ENCODE peak calls at places on chromosome 13, in four cellular contexts. B, L, I and G are unnamed samples.

GRCh38 chr13:113357529-113357928 is 6.4 kb downstream of the GRTP1 start:
- DNase-seq in B (no peak), L (peak), I (no peak), G (no peak)

GRCh38 chr13:29502391-29503008 is 93.0 kb downstream of the SLC7A1 start:
- DNase-seq in B (no peak), L (no peak), I (no peak), G (no peak)

GRCh38 chr13:108877300-108877699 is 247.9 kb downstream of the MYO16 start:
- DNase-seq in B (no peak), L (peak), I (no peak), G (no peak)

GRCh38 chr13:44249439-44249838 is 124.2 kb upstream of the SERP2 start:
- DNase-seq in B (no peak), L (peak), I (no peak), G (no peak)

GRCh38 chr13:100941811-100942361 is 267.3 kb upstream of the TMTC4 start:
- DNase-seq in B (no peak), L (no peak), I (no peak), G (no peak)

GRCh38 chr13:69199664-69200063 is 908.0 kb upstream of the ATXN8OS start:
- DNase-seq in B (peak), L (no peak), I (no peak), G (no peak)

GRCh38 chr13:59126474-59126873 is 1037.3 kb downstream of the DIAPH3 start:
- DNase-seq in B (no peak), L (no peak), I (no peak), G (no peak)

GRCh38 chr13:97241761-97242160 is 19.6 kb downstream of the MBNL2 start:
- DNase-seq in B (no peak), L (no peak), I (no peak), G (no peak)

GRCh38 chr13:21034602-21035190 is 26.7 kb downstream of the LATS2 start:
- DNase-seq in B (no peak), L (no peak), I (no peak), G (no peak)